ENCODE peak calls at places on chromosomes 13 and 19, in six cellular contexts. J, R, W, O, D and U are unnamed samples.

GRCh38 chr13:31761951-31762350 is 22.6 kb downstream of the RXFP2 start:
- DNase-seq in J (no peak), W (no peak), R (no peak), D (no peak), O (no peak), U (no peak)

GRCh38 chr13:51723529-51723928 is 80.4 kb downstream of the DHRS12 start:
- DNase-seq in J (no peak), O (no peak), R (no peak), D (no peak), W (no peak), U (no peak)

GRCh38 chr13:24220086-24220703 is 59.7 kb downstream of the SPATA13 start:
- DNase-seq in W (no peak), J (peak), O (peak), D (peak), R (peak), U (peak)

GRCh38 chr13:99087954-99088491 is 110.2 kb upstream of the DOCK9 start:
- DNase-seq in R (no peak), W (no peak), D (no peak), O (no peak), J (no peak), U (no peak)

GRCh38 chr19:1399079-1399478 is 2.3 kb downstream of the GAMT start:
- DNase-seq in J (no peak), D (no peak), O (no peak), W (no peak), R (no peak), U (no peak)

GRCh38 chr13:46947425-46948191 is 50.8 kb upstream of the HTR2A start:
- DNase-seq in D (no peak), J (no peak), R (no peak), W (no peak), O (no peak), U (no peak)

GRCh38 chr13:40215311-40215710 is 451.1 kb downstream of the FOXO1 start:
- DNase-seq in O (no peak), R (no peak), D (no peak), W (no peak), J (no peak), U (no peak)

GRCh38 chr13:43026262-43026661 is 2.9 kb downstream of the DNAJC15 start:
- DNase-seq in D (no peak), R (no peak), O (no peak), J (no peak), W (no peak), U (no peak)

GRCh38 chr19:290539-291521 is at the start of gene PLPP2:
- DNase-seq in O (peak), D (no peak), W (peak), R (no peak), J (peak), U (no peak)

GRCh38 chr13:98175823-98176222 is 1.2 kb downstream of the RNF113B start:
- DNase-seq in O (no peak), R (no peak), D (no peak), J (no peak), W (no peak), U (no peak)

GRCh38 chr19:3404324-3405260 is 38.2 kb downstream of the NFIC start:
- DNase-seq in J (no peak), R (no peak), W (peak), O (no peak), D (no peak), U (no peak)

GRCh38 chr19:6738726-6739389 is 622 bp upstream of the TRIP10 start:
- DNase-seq in D (no peak), W (peak), J (no peak), R (no peak), O (no peak), U (no peak)

GRCh38 chr13:113981201-113981605 is 7.3 kb upstream of the C13orf46 start:
- DNase-seq in O (peak), J (no peak), D (no peak), R (no peak), W (peak), U (no peak)

GRCh38 chr19:10353793-10354391 is 14.5 kb upstream of the ICAM3 start:
- DNase-seq in W (peak), D (peak), R (no peak), J (peak), O (peak), U (no peak)

GRCh38 chr13:19178901-19179593 is 2.6 kb downstream of the TUBA3C start:
- DNase-seq in O (no peak), W (no peak), D (no peak), J (no peak), R (no peak), U (no peak)

GRCh38 chr19:38974599-38975213 is 836 bp downstream of the FBXO17 start:
- DNase-seq in W (no peak), O (peak), J (no peak), D (no peak), R (no peak), U (no peak)

GRCh38 chr19:45346449-45346848 is 5.9 kb downstream of the KLC3 start:
- DNase-seq in J (no peak), D (no peak), O (no peak), R (no peak), W (no peak), U (no peak)

GRCh38 chr13:104625196-104625595 is 1559.0 kb upstream of the SLC10A2 start:
- DNase-seq in R (no peak), J (no peak), W (no peak), D (no peak), O (no peak), U (no peak)

GRCh38 chr19:46481947-46482346 is 10.6 kb upstream of the PNMA8A start:
- DNase-seq in J (no peak), O (no peak), D (no peak), R (no peak), W (no peak), U (no peak)

GRCh38 chr19:6999938-7000732 is 21.1 kb downstream of the MBD3L2B start:
- DNase-seq in J (no peak), W (no peak), D (no peak), R (no peak), O (no peak), U (no peak)

GRCh38 chr13:31927219-31927653 is 104.3 kb upstream of the FRY start:
- DNase-seq in D (no peak), J (no peak), R (no peak), O (no peak), W (no peak), U (no peak)

GRCh38 chr13:76993021-76993420 is 1.1 kb downstream of the CLN5 start:
- DNase-seq in W (no peak), D (no peak), J (no peak), O (no peak), R (no peak), U (no peak)

GRCh38 chr13:47555235-47555634 is 445.8 kb downstream of the SUCLA2 start:
- DNase-seq in D (no peak), R (no peak), J (no peak), W (no peak), O (no peak), U (no peak)